ENCODE peak calls at places on chromosomes 5 and 9, in eight cellular contexts. One of them, this sample, is unnamed.

GRCh38 chr5:95984287-95984938 is 22.8 kb upstream of the ELL2 start:
- DNase-seq in iris pigment epithelial cell: peak
- DNase-seq in BJ: no peak
- DNase-seq in NCI-H2081: no peak
- DNase-seq in B cell: no peak
- DNase-seq in NCI-H460: no peak
- DNase-seq in activated naive CD8-positive, alpha-beta T cell treated with anti-CD3 and anti-CD28 coated beads, Interleukin-2, amount 50 U/mL, for 16 hours: no peak
- DNase-seq in ELR: peak
- DNase-seq in this sample: no peak

GRCh38 chr5:128844354-128844923 is 120.8 kb upstream of the SLC27A6 start:
- DNase-seq in NCI-H2081: no peak
- DNase-seq in B cell: no peak
- DNase-seq in BJ: no peak
- DNase-seq in NCI-H460: peak
- DNase-seq in ELR: peak
- DNase-seq in activated naive CD8-positive, alpha-beta T cell treated with anti-CD3 and anti-CD28 coated beads, Interleukin-2, amount 50 U/mL, for 16 hours: no peak
- DNase-seq in iris pigment epithelial cell: peak
- DNase-seq in this sample: peak

GRCh38 chr9:73091909-73092308 is 59.8 kb upstream of the ANXA1 start:
- DNase-seq in NCI-H460: no peak
- DNase-seq in BJ: no peak
- DNase-seq in B cell: no peak
- DNase-seq in activated naive CD8-positive, alpha-beta T cell treated with anti-CD3 and anti-CD28 coated beads, Interleukin-2, amount 50 U/mL, for 16 hours: no peak
- DNase-seq in ELR: no peak
- DNase-seq in NCI-H2081: no peak
- DNase-seq in iris pigment epithelial cell: no peak
- DNase-seq in this sample: no peak

GRCh38 chr5:67015577-67016290 is 180.9 kb downstream of the CD180 start:
- DNase-seq in NCI-H2081: no peak
- DNase-seq in NCI-H460: no peak
- DNase-seq in iris pigment epithelial cell: peak
- DNase-seq in B cell: no peak
- DNase-seq in activated naive CD8-positive, alpha-beta T cell treated with anti-CD3 and anti-CD28 coated beads, Interleukin-2, amount 50 U/mL, for 16 hours: no peak
- DNase-seq in BJ: no peak
- DNase-seq in ELR: peak
- DNase-seq in this sample: peak

GRCh38 chr9:126844085-126844484 is 16.4 kb upstream of the ZBTB34 start:
- DNase-seq in activated naive CD8-positive, alpha-beta T cell treated with anti-CD3 and anti-CD28 coated beads, Interleukin-2, amount 50 U/mL, for 16 hours: no peak
- DNase-seq in ELR: peak
- DNase-seq in BJ: peak
- DNase-seq in NCI-H2081: no peak
- DNase-seq in B cell: no peak
- DNase-seq in iris pigment epithelial cell: peak
- DNase-seq in NCI-H460: no peak
- DNase-seq in this sample: no peak

GRCh38 chr9:16221822-16222547 is 648.5 kb downstream of the BNC2 start:
- DNase-seq in NCI-H2081: no peak
- DNase-seq in activated naive CD8-positive, alpha-beta T cell treated with anti-CD3 and anti-CD28 coated beads, Interleukin-2, amount 50 U/mL, for 16 hours: no peak
- DNase-seq in ELR: no peak
- DNase-seq in B cell: no peak
- DNase-seq in BJ: no peak
- DNase-seq in iris pigment epithelial cell: no peak
- DNase-seq in NCI-H460: no peak
- DNase-seq in this sample: no peak

GRCh38 chr5:86008293-86008692 is 609.4 kb upstream of the COX7C start:
- DNase-seq in NCI-H460: no peak
- DNase-seq in NCI-H2081: no peak
- DNase-seq in B cell: no peak
- DNase-seq in BJ: no peak
- DNase-seq in iris pigment epithelial cell: no peak
- DNase-seq in ELR: no peak
- DNase-seq in activated naive CD8-positive, alpha-beta T cell treated with anti-CD3 and anti-CD28 coated beads, Interleukin-2, amount 50 U/mL, for 16 hours: no peak
- DNase-seq in this sample: no peak

GRCh38 chr5:172943283-172943841 is 15.9 kb upstream of the RPL26L1 start:
- DNase-seq in activated naive CD8-positive, alpha-beta T cell treated with anti-CD3 and anti-CD28 coated beads, Interleukin-2, amount 50 U/mL, for 16 hours: no peak
- DNase-seq in B cell: no peak
- DNase-seq in NCI-H460: no peak
- DNase-seq in iris pigment epithelial cell: peak
- DNase-seq in NCI-H2081: no peak
- DNase-seq in ELR: peak
- DNase-seq in BJ: peak
- DNase-seq in this sample: no peak

GRCh38 chr5:165928971-165929370 is 2362.5 kb upstream of the WWC1 start:
- DNase-seq in activated naive CD8-positive, alpha-beta T cell treated with anti-CD3 and anti-CD28 coated beads, Interleukin-2, amount 50 U/mL, for 16 hours: no peak
- DNase-seq in iris pigment epithelial cell: peak
- DNase-seq in ELR: no peak
- DNase-seq in NCI-H2081: no peak
- DNase-seq in B cell: no peak
- DNase-seq in BJ: no peak
- DNase-seq in NCI-H460: no peak
- DNase-seq in this sample: no peak

GRCh38 chr5:79076819-79077218 is 7.3 kb downstream of the BHMT2 start:
- DNase-seq in NCI-H2081: no peak
- DNase-seq in B cell: no peak
- DNase-seq in BJ: no peak
- DNase-seq in NCI-H460: no peak
- DNase-seq in iris pigment epithelial cell: no peak
- DNase-seq in ELR: no peak
- DNase-seq in activated naive CD8-positive, alpha-beta T cell treated with anti-CD3 and anti-CD28 coated beads, Interleukin-2, amount 50 U/mL, for 16 hours: no peak
- DNase-seq in this sample: no peak

This sample was measured in NCI-H2171 treated with DMSO at 0.1 percent for 48 hours.